ENCODE peak calls at places on chromosome 12, in ten cellular contexts. F is fibroblast of the aortic adventitia; W is NCI-H774; U is HT1080; T is HS-5; V is activated CD8-positive, alpha-beta T cell treated with anti-CD3 and anti-CD28 coated beads for 36 hours; Y is H9; G is NCI-H748 treated with DMSO at 0.1 percent for 48 hours; N is activated CD4-positive, alpha-beta memory T cell treated with anti-CD3 and anti-CD28 coated beads, Interleukin-2, amount 10 ng/mL, durations not matched to agents 7 days and 5 days; P is Calu3. Q is an unnamed sample.
A peak's percentile ranks its signal among the peaks of the same experiment; 100 is the strongest.

GRCh38 chr12:52260351-52261210 is 13.9 kb upstream of the KRT86 start:
- DNase-seq in F (peak; percentile 67), W (no peak), U (peak; percentile 52), T (no peak), V (no peak), Y (no peak), G (no peak), N (no peak), P (no peak), Q (no peak)

GRCh38 chr12:26723379-26724308 is 109.3 kb downstream of the ITPR2 start:
- DNase-seq in F (peak; percentile 91), W (no peak), U (no peak), T (no peak), V (no peak), Y (no peak), G (no peak), N (no peak), P (no peak), Q (no peak)

GRCh38 chr12:92624236-92624635 is 78.6 kb upstream of the PLEKHG7 start:
- DNase-seq in F (peak; percentile 24), W (no peak), U (peak; percentile 48), T (peak; percentile 59), V (no peak), Y (no peak), G (no peak), N (no peak), P (no peak), Q (no peak)

GRCh38 chr12:106234513-106234912 is 13.3 kb downstream of the CKAP4 start:
- DNase-seq in F (no peak), W (no peak), U (peak; percentile 14), T (no peak), V (no peak), Y (no peak), G (no peak), N (no peak), P (no peak), Q (no peak)

GRCh38 chr12:109951136-109951535 is 45.0 kb downstream of the GIT2 start:
- DNase-seq in F (peak; percentile 95), W (no peak), U (peak; percentile 81), T (peak; percentile 89), V (no peak), Y (no peak), G (no peak), N (no peak), P (peak; percentile 12), Q (no peak)

GRCh38 chr12:9051156-9051545 is 61.8 kb downstream of the KLRG1 start:
- DNase-seq in F (no peak), W (no peak), U (no peak), T (no peak), V (no peak), Y (no peak), G (no peak), N (no peak), P (no peak), Q (no peak)

GRCh38 chr12:64265839-64266238 is 43.7 kb upstream of the KICS2 start:
- DNase-seq in F (no peak), W (no peak), U (no peak), T (no peak), V (no peak), Y (no peak), G (no peak), N (no peak), P (no peak), Q (no peak)

GRCh38 chr12:56862264-56862663 is 71.9 kb downstream of the SDR9C7 start:
- DNase-seq in F (no peak), W (no peak), U (no peak), T (no peak), V (no peak), Y (no peak), G (no peak), N (no peak), P (no peak), Q (no peak)

GRCh38 chr12:121754836-121755235 is 38.7 kb downstream of the RHOF start:
- DNase-seq in F (no peak), W (no peak), U (no peak), T (no peak), V (no peak), Y (no peak), G (no peak), N (no peak), P (no peak), Q (no peak)

GRCh38 chr12:11607313-11608081 is 42.0 kb upstream of the ETV6 start:
- DNase-seq in F (peak; percentile 66), W (no peak), U (no peak), T (no peak), V (no peak), Y (no peak), G (no peak), N (no peak), P (peak; percentile 11), Q (no peak)

GRCh38 chr12:124686001-124686884 is 118.8 kb upstream of the NCOR2 start:
- DNase-seq in F (peak; percentile 64), W (no peak), U (peak; percentile 40), T (peak; percentile 42), V (no peak), Y (no peak), G (no peak), N (no peak), P (no peak), Q (no peak)

GRCh38 chr12:46590991-46591703 is 218.6 kb upstream of the SLC38A2 start:
- DNase-seq in F (no peak), W (no peak), U (no peak), T (no peak), V (no peak), Y (peak; percentile 46), G (no peak), N (no peak), P (no peak), Q (no peak)

GRCh38 chr12:62291888-62292760 is 31.9 kb downstream of the USP15 start:
- DNase-seq in F (no peak), W (no peak), U (peak; percentile 65), T (no peak), V (peak; percentile 70), Y (no peak), G (no peak), N (no peak), P (peak; percentile 21), Q (no peak)

GRCh38 chr12:64679487-64679983 is 69.2 kb downstream of the RASSF3 start:
- DNase-seq in F (peak; percentile 83), W (peak; percentile 59), U (peak; percentile 93), T (no peak), V (peak; percentile 83), Y (no peak), G (peak; percentile 89), N (peak; percentile 73), P (peak; percentile 71), Q (peak; percentile 47)

GRCh38 chr12:130013771-130014484 is 110.1 kb upstream of the TMEM132D start:
- DNase-seq in F (no peak), W (peak; percentile 53), U (peak; percentile 67), T (no peak), V (peak; percentile 76), Y (peak; percentile 90), G (peak; percentile 71), N (peak; percentile 28), P (peak; percentile 57), Q (peak; percentile 22)

GRCh38 chr12:116157845-116158267 is 119.6 kb downstream of the MED13L start:
- DNase-seq in F (no peak), W (no peak), U (no peak), T (no peak), V (no peak), Y (no peak), G (peak; percentile 53), N (no peak), P (no peak), Q (peak; percentile 68)

GRCh38 chr12:92796650-92797049 is 93.9 kb downstream of the PLEKHG7 start:
- DNase-seq in F (no peak), W (no peak), U (no peak), T (peak; percentile 2), V (no peak), Y (no peak), G (no peak), N (no peak), P (no peak), Q (no peak)

GRCh38 chr12:979355-979754 is 11.7 kb upstream of the ERC1 start:
- DNase-seq in F (no peak), W (no peak), U (no peak), T (no peak), V (no peak), Y (no peak), G (no peak), N (no peak), P (no peak), Q (no peak)

GRCh38 chr12:48999371-49000131 is at the start of gene DDN:
- DNase-seq in F (no peak), W (no peak), U (no peak), T (no peak), V (peak; percentile 82), Y (peak; percentile 61), G (no peak), N (peak; percentile 43), P (no peak), Q (no peak)

GRCh38 chr12:11310336-11310735 is at the start of gene PRB4:
- DNase-seq in F (no peak), W (no peak), U (no peak), T (no peak), V (no peak), Y (no peak), G (no peak), N (no peak), P (no peak), Q (no peak)

GRCh38 chr12:69415471-69416275 is 54.5 kb upstream of the FRS2 start:
- DNase-seq in F (peak; percentile 97), W (no peak), U (peak; percentile 60), T (peak; percentile 85), V (peak; percentile 29), Y (peak; percentile 82), G (no peak), N (peak; percentile 19), P (peak; percentile 42), Q (no peak)

GRCh38 chr12:54159140-54159539 is 29.6 kb downstream of the SMUG1 start:
- DNase-seq in F (no peak), W (peak; percentile 90), U (peak; percentile 51), T (no peak), V (peak; percentile 32), Y (peak; percentile 97), G (peak; percentile 42), N (peak; percentile 18), P (no peak), Q (peak; percentile 84)

GRCh38 chr12:52263761-52264434 is 10.5 kb upstream of the KRT86 start:
- DNase-seq in F (no peak), W (no peak), U (no peak), T (no peak), V (no peak), Y (no peak), G (no peak), N (no peak), P (no peak), Q (no peak)

GRCh38 chr12:131432532-131433260 is 278.2 kb upstream of the SFSWAP start:
- DNase-seq in F (no peak), W (no peak), U (no peak), T (no peak), V (no peak), Y (no peak), G (no peak), N (no peak), P (no peak), Q (no peak)

GRCh38 chr12:92654929-92655328 is 47.9 kb upstream of the PLEKHG7 start:
- DNase-seq in F (peak; percentile 83), W (no peak), U (no peak), T (peak; percentile 42), V (no peak), Y (no peak), G (no peak), N (no peak), P (no peak), Q (no peak)

GRCh38 chr12:130775953-130776856 is 60.1 kb upstream of the RIMBP2 start:
- DNase-seq in F (peak; percentile 86), W (peak; percentile 35), U (peak; percentile 80), T (peak; percentile 40), V (peak; percentile 87), Y (peak; percentile 89), G (no peak), N (peak; percentile 32), P (peak; percentile 82), Q (no peak)

GRCh38 chr12:94553875-94554274 is 94.2 kb upstream of the CEP83 start:
- DNase-seq in F (no peak), W (no peak), U (no peak), T (no peak), V (no peak), Y (peak; percentile 23), G (no peak), N (no peak), P (no peak), Q (no peak)

GRCh38 chr12:80715850-80716249 is 862 bp upstream of the MYF5 start:
- DNase-seq in F (no peak), W (no peak), U (no peak), T (no peak), V (no peak), Y (no peak), G (no peak), N (no peak), P (no peak), Q (no peak)